ENCODE peak calls at places on chromosomes 4 and X, in ten cellular contexts. One of them, this sample, is unnamed.

GRCh38 chrX:18617351-18617750 is 54.6 kb downstream of the RS1 start:
- DNase-seq in neural crest cell: no peak
- DNase-seq in astrocyte of the cerebellum: peak
- DNase-seq in B cell: no peak
- DNase-seq in osteocyte: no peak
- DNase-seq in heart left ventricle: no peak
- DNase-seq in lung: no peak
- DNase-seq in esophagus squamous epithelium: no peak
- DNase-seq in AG04450: peak
- DNase-seq in MCF 10A: peak
- DNase-seq in this sample: no peak

GRCh38 chr4:8776366-8776765 is 95.3 kb downstream of the HMX1 start:
- DNase-seq in neural crest cell: no peak
- DNase-seq in astrocyte of the cerebellum: no peak
- DNase-seq in B cell: no peak
- DNase-seq in osteocyte: no peak
- DNase-seq in heart left ventricle: no peak
- DNase-seq in lung: no peak
- DNase-seq in esophagus squamous epithelium: no peak
- DNase-seq in AG04450: no peak
- DNase-seq in MCF 10A: no peak
- DNase-seq in this sample: no peak

GRCh38 chrX:94400488-94400887 is 726.5 kb downstream of the FAM133A start:
- DNase-seq in neural crest cell: no peak
- DNase-seq in astrocyte of the cerebellum: no peak
- DNase-seq in B cell: no peak
- DNase-seq in osteocyte: no peak
- DNase-seq in heart left ventricle: no peak
- DNase-seq in lung: no peak
- DNase-seq in esophagus squamous epithelium: no peak
- DNase-seq in AG04450: no peak
- DNase-seq in MCF 10A: peak
- DNase-seq in this sample: no peak

GRCh38 chr4:74166135-74166534 is 8.2 kb downstream of the MTHFD2L start:
- DNase-seq in neural crest cell: no peak
- DNase-seq in astrocyte of the cerebellum: no peak
- DNase-seq in B cell: no peak
- DNase-seq in osteocyte: no peak
- DNase-seq in heart left ventricle: no peak
- DNase-seq in lung: no peak
- DNase-seq in esophagus squamous epithelium: no peak
- DNase-seq in AG04450: no peak
- DNase-seq in MCF 10A: no peak
- DNase-seq in this sample: no peak

GRCh38 chr4:83889802-83890201 is 353.9 kb downstream of the GPAT3 start:
- DNase-seq in neural crest cell: no peak
- DNase-seq in astrocyte of the cerebellum: peak
- DNase-seq in B cell: no peak
- DNase-seq in osteocyte: no peak
- DNase-seq in heart left ventricle: no peak
- DNase-seq in lung: no peak
- DNase-seq in esophagus squamous epithelium: no peak
- DNase-seq in AG04450: no peak
- DNase-seq in MCF 10A: peak
- DNase-seq in this sample: no peak

GRCh38 chrX:150664290-150664689 is 28.9 kb upstream of the MTMR1 start:
- DNase-seq in neural crest cell: no peak
- DNase-seq in astrocyte of the cerebellum: no peak
- DNase-seq in B cell: no peak
- DNase-seq in osteocyte: peak
- DNase-seq in heart left ventricle: peak
- DNase-seq in lung: peak
- DNase-seq in esophagus squamous epithelium: no peak
- DNase-seq in AG04450: no peak
- DNase-seq in MCF 10A: peak
- DNase-seq in this sample: no peak

GRCh38 chr4:128958194-128958593 is 135.1 kb downstream of the SCLT1 start:
- DNase-seq in neural crest cell: no peak
- DNase-seq in astrocyte of the cerebellum: no peak
- DNase-seq in B cell: peak
- DNase-seq in osteocyte: no peak
- DNase-seq in heart left ventricle: no peak
- DNase-seq in lung: no peak
- DNase-seq in esophagus squamous epithelium: no peak
- DNase-seq in AG04450: no peak
- DNase-seq in MCF 10A: no peak
- DNase-seq in this sample: no peak

GRCh38 chr4:40550900-40551546 is 78.6 kb downstream of the RBM47 start:
- DNase-seq in neural crest cell: no peak
- DNase-seq in astrocyte of the cerebellum: no peak
- DNase-seq in B cell: peak
- DNase-seq in osteocyte: no peak
- DNase-seq in heart left ventricle: no peak
- DNase-seq in lung: peak
- DNase-seq in esophagus squamous epithelium: no peak
- DNase-seq in AG04450: no peak
- DNase-seq in MCF 10A: peak
- DNase-seq in this sample: no peak

GRCh38 chr4:53510981-53511380 is 80.3 kb downstream of the LNX1 start:
- DNase-seq in neural crest cell: no peak
- DNase-seq in astrocyte of the cerebellum: no peak
- DNase-seq in B cell: no peak
- DNase-seq in osteocyte: no peak
- DNase-seq in heart left ventricle: no peak
- DNase-seq in lung: no peak
- DNase-seq in esophagus squamous epithelium: no peak
- DNase-seq in AG04450: no peak
- DNase-seq in MCF 10A: no peak
- DNase-seq in this sample: no peak

GRCh38 chrX:18871161-18871880 is 112.6 kb downstream of the PHKA2 start:
- DNase-seq in neural crest cell: no peak
- DNase-seq in astrocyte of the cerebellum: no peak
- DNase-seq in B cell: no peak
- DNase-seq in osteocyte: no peak
- DNase-seq in heart left ventricle: no peak
- DNase-seq in lung: no peak
- DNase-seq in esophagus squamous epithelium: no peak
- DNase-seq in AG04450: no peak
- DNase-seq in MCF 10A: no peak
- DNase-seq in this sample: no peak

GRCh38 chr4:138938371-138938699 is 77.2 kb upstream of the NOCT start:
- DNase-seq in neural crest cell: no peak
- DNase-seq in astrocyte of the cerebellum: peak
- DNase-seq in B cell: no peak
- DNase-seq in osteocyte: no peak
- DNase-seq in heart left ventricle: no peak
- DNase-seq in lung: no peak
- DNase-seq in esophagus squamous epithelium: no peak
- DNase-seq in AG04450: peak
- DNase-seq in MCF 10A: peak
- DNase-seq in this sample: no peak

GRCh38 chr4:164771088-164771487 is 17.2 kb downstream of the SMIM31 start:
- DNase-seq in neural crest cell: no peak
- DNase-seq in astrocyte of the cerebellum: no peak
- DNase-seq in B cell: no peak
- DNase-seq in osteocyte: no peak
- DNase-seq in heart left ventricle: no peak
- DNase-seq in lung: no peak
- DNase-seq in esophagus squamous epithelium: no peak
- DNase-seq in AG04450: no peak
- DNase-seq in MCF 10A: no peak
- DNase-seq in this sample: no peak

GRCh38 chrX:23900220-23900797 is 7.4 kb downstream of the APOO start:
- DNase-seq in neural crest cell: no peak
- DNase-seq in astrocyte of the cerebellum: no peak
- DNase-seq in B cell: no peak
- DNase-seq in osteocyte: no peak
- DNase-seq in heart left ventricle: no peak
- DNase-seq in lung: no peak
- DNase-seq in esophagus squamous epithelium: no peak
- DNase-seq in AG04450: no peak
- DNase-seq in MCF 10A: peak
- DNase-seq in this sample: no peak

GRCh38 chr4:1376841-1377605 is 29.2 kb downstream of the NKX1-1 start:
- DNase-seq in neural crest cell: no peak
- DNase-seq in astrocyte of the cerebellum: no peak
- DNase-seq in B cell: no peak
- DNase-seq in osteocyte: no peak
- DNase-seq in heart left ventricle: peak
- DNase-seq in lung: no peak
- DNase-seq in esophagus squamous epithelium: no peak
- DNase-seq in AG04450: no peak
- DNase-seq in MCF 10A: no peak
- DNase-seq in this sample: no peak

GRCh38 chrX:25524150-25524549 is 508.4 kb upstream of the ARX start:
- DNase-seq in neural crest cell: no peak
- DNase-seq in astrocyte of the cerebellum: no peak
- DNase-seq in B cell: no peak
- DNase-seq in osteocyte: no peak
- DNase-seq in heart left ventricle: no peak
- DNase-seq in lung: no peak
- DNase-seq in esophagus squamous epithelium: no peak
- DNase-seq in AG04450: no peak
- DNase-seq in MCF 10A: peak
- DNase-seq in this sample: no peak

GRCh38 chr4:53671757-53672156 is 80.5 kb upstream of the LNX1 start:
- DNase-seq in neural crest cell: no peak
- DNase-seq in astrocyte of the cerebellum: no peak
- DNase-seq in B cell: no peak
- DNase-seq in osteocyte: no peak
- DNase-seq in heart left ventricle: no peak
- DNase-seq in lung: no peak
- DNase-seq in esophagus squamous epithelium: no peak
- DNase-seq in AG04450: no peak
- DNase-seq in MCF 10A: no peak
- DNase-seq in this sample: no peak

GRCh38 chrX:108439434-108439883 is at the start of gene COL4A5:
- DNase-seq in neural crest cell: peak
- DNase-seq in astrocyte of the cerebellum: peak
- DNase-seq in B cell: no peak
- DNase-seq in osteocyte: peak
- DNase-seq in heart left ventricle: peak
- DNase-seq in lung: peak
- DNase-seq in esophagus squamous epithelium: no peak
- DNase-seq in AG04450: peak
- DNase-seq in MCF 10A: peak
- DNase-seq in this sample: peak

GRCh38 chr4:57190651-57191481 is 80.7 kb upstream of the IGFBP7 start:
- DNase-seq in neural crest cell: peak
- DNase-seq in astrocyte of the cerebellum: no peak
- DNase-seq in B cell: no peak
- DNase-seq in osteocyte: no peak
- DNase-seq in heart left ventricle: no peak
- DNase-seq in lung: no peak
- DNase-seq in esophagus squamous epithelium: no peak
- DNase-seq in AG04450: no peak
- DNase-seq in MCF 10A: peak
- DNase-seq in this sample: no peak

GRCh38 chr4:105061720-105062119 is 85.0 kb upstream of the TET2 start:
- DNase-seq in neural crest cell: no peak
- DNase-seq in astrocyte of the cerebellum: peak
- DNase-seq in B cell: no peak
- DNase-seq in osteocyte: no peak
- DNase-seq in heart left ventricle: no peak
- DNase-seq in lung: no peak
- DNase-seq in esophagus squamous epithelium: no peak
- DNase-seq in AG04450: no peak
- DNase-seq in MCF 10A: peak
- DNase-seq in this sample: no peak

DNA sequence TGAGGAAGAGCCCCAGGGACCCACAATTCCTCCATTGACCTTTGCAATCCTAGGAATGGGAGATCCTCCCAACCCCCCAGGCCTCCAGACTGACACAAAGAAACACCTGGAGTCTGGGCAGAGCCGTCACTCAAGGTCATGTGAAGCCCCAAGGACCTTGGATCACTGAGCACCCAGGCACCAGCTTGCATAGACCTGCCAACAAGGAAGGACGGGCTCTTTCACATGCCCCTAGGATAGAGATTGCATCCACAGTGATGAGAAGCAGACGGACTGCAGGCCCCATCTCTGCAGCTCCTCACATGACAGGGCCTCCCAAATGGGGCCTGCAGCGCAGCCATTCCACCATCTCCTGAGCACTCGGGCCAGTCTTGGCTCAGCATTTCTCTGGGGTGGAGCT is 186.0 kb upstream of the ZCCHC13 start:
- DNase-seq in neural crest cell: no peak
- DNase-seq in astrocyte of the cerebellum: no peak
- DNase-seq in B cell: no peak
- DNase-seq in osteocyte: no peak
- DNase-seq in heart left ventricle: no peak
- DNase-seq in lung: no peak
- DNase-seq in esophagus squamous epithelium: no peak
- DNase-seq in AG04450: no peak
- DNase-seq in MCF 10A: no peak
- DNase-seq in this sample: no peak
- TF ChIP-seq CTCF in neural crest cell: no peak
- TF ChIP-seq CTCF in astrocyte of the cerebellum: no peak
- TF ChIP-seq CTCF in B cell: no peak
- TF ChIP-seq CTCF in osteocyte: no peak
- TF ChIP-seq CTCF in heart left ventricle: no peak
- TF ChIP-seq CTCF in lung: no peak
- TF ChIP-seq CTCF in esophagus squamous epithelium: no peak
- TF ChIP-seq CTCF in AG04450: no peak
- TF ChIP-seq CTCF in MCF 10A: no peak
- TF ChIP-seq CTCF in this sample: no peak

GRCh38 chr4:16278178-16278577 is 51.9 kb upstream of the TAPT1 start:
- DNase-seq in neural crest cell: no peak
- DNase-seq in astrocyte of the cerebellum: no peak
- DNase-seq in B cell: no peak
- DNase-seq in osteocyte: no peak
- DNase-seq in heart left ventricle: no peak
- DNase-seq in lung: no peak
- DNase-seq in esophagus squamous epithelium: no peak
- DNase-seq in AG04450: no peak
- DNase-seq in MCF 10A: no peak
- DNase-seq in this sample: no peak
- TF ChIP-seq CTCF in neural crest cell: peak
- TF ChIP-seq CTCF in astrocyte of the cerebellum: no peak
- TF ChIP-seq CTCF in B cell: no peak
- TF ChIP-seq CTCF in osteocyte: peak
- TF ChIP-seq CTCF in heart left ventricle: peak
- TF ChIP-seq CTCF in lung: no peak
- TF ChIP-seq CTCF in esophagus squamous epithelium: no peak
- TF ChIP-seq CTCF in AG04450: peak
- TF ChIP-seq CTCF in MCF 10A: no peak
- TF ChIP-seq CTCF in this sample: peak

GRCh38 chr4:148118179-148118578 is 324.0 kb downstream of the NR3C2 start:
- DNase-seq in neural crest cell: no peak
- DNase-seq in astrocyte of the cerebellum: no peak
- DNase-seq in B cell: no peak
- DNase-seq in osteocyte: no peak
- DNase-seq in heart left ventricle: no peak
- DNase-seq in lung: no peak
- DNase-seq in esophagus squamous epithelium: no peak
- DNase-seq in AG04450: no peak
- DNase-seq in MCF 10A: no peak
- DNase-seq in this sample: no peak
- TF ChIP-seq CTCF in neural crest cell: no peak
- TF ChIP-seq CTCF in astrocyte of the cerebellum: no peak
- TF ChIP-seq CTCF in B cell: no peak
- TF ChIP-seq CTCF in osteocyte: no peak
- TF ChIP-seq CTCF in heart left ventricle: no peak
- TF ChIP-seq CTCF in lung: no peak
- TF ChIP-seq CTCF in esophagus squamous epithelium: no peak
- TF ChIP-seq CTCF in AG04450: no peak
- TF ChIP-seq CTCF in MCF 10A: no peak
- TF ChIP-seq CTCF in this sample: no peak

GRCh38 chr4:17476811-17477210 is 35.1 kb downstream of the QDPR start:
- DNase-seq in neural crest cell: no peak
- DNase-seq in astrocyte of the cerebellum: no peak
- DNase-seq in B cell: no peak
- DNase-seq in osteocyte: no peak
- DNase-seq in heart left ventricle: no peak
- DNase-seq in lung: no peak
- DNase-seq in esophagus squamous epithelium: no peak
- DNase-seq in AG04450: no peak
- DNase-seq in MCF 10A: no peak
- DNase-seq in this sample: no peak
- TF ChIP-seq CTCF in neural crest cell: no peak
- TF ChIP-seq CTCF in astrocyte of the cerebellum: no peak
- TF ChIP-seq CTCF in B cell: no peak
- TF ChIP-seq CTCF in osteocyte: no peak
- TF ChIP-seq CTCF in heart left ventricle: no peak
- TF ChIP-seq CTCF in lung: no peak
- TF ChIP-seq CTCF in esophagus squamous epithelium: no peak
- TF ChIP-seq CTCF in AG04450: no peak
- TF ChIP-seq CTCF in MCF 10A: no peak
- TF ChIP-seq CTCF in this sample: no peak

This sample was measured in type B pancreatic cell.